ENCODE peak calls at places on chromosome 4, in six cellular contexts. One of them, this sample, is unnamed.

GRCh38 chr4:95627709-95628108 is 78.9 kb upstream of the UNC5C start:
- DNase-seq in stimulated activated CD4-positive, alpha-beta T cell treated with anti-CD3 and anti-CD28 coated beads, Interleukin-12 subunit alpha, Interleukin-12 subunit beta, amount 100 ng/mL, for 24 hours: no peak
- DNase-seq in GM18507: no peak
- DNase-seq in SHP77: no peak
- DNase-seq in SW 1271: no peak
- DNase-seq in dorsolateral prefrontal cortex: no peak
- DNase-seq in this sample: no peak

GRCh38 chr4:39383690-39384089 is 17.5 kb upstream of the RFC1 start:
- DNase-seq in SW 1271: no peak
- DNase-seq in SHP77: no peak
- DNase-seq in stimulated activated CD4-positive, alpha-beta T cell treated with anti-CD3 and anti-CD28 coated beads, Interleukin-12 subunit alpha, Interleukin-12 subunit beta, amount 100 ng/mL, for 24 hours: no peak
- DNase-seq in dorsolateral prefrontal cortex: no peak
- DNase-seq in GM18507: no peak
- DNase-seq in this sample: no peak

GRCh38 chr4:147975325-147975724 is 243.4 kb downstream of the ARHGAP10 start:
- DNase-seq in SW 1271: no peak
- DNase-seq in SHP77: no peak
- DNase-seq in GM18507: no peak
- DNase-seq in stimulated activated CD4-positive, alpha-beta T cell treated with anti-CD3 and anti-CD28 coated beads, Interleukin-12 subunit alpha, Interleukin-12 subunit beta, amount 100 ng/mL, for 24 hours: no peak
- DNase-seq in dorsolateral prefrontal cortex: no peak
- DNase-seq in this sample: peak

GRCh38 chr4:8330821-8331566 is 61.4 kb downstream of the HTRA3 start:
- DNase-seq in stimulated activated CD4-positive, alpha-beta T cell treated with anti-CD3 and anti-CD28 coated beads, Interleukin-12 subunit alpha, Interleukin-12 subunit beta, amount 100 ng/mL, for 24 hours: no peak
- DNase-seq in SHP77: no peak
- DNase-seq in SW 1271: no peak
- DNase-seq in dorsolateral prefrontal cortex: peak
- DNase-seq in GM18507: no peak
- DNase-seq in this sample: peak

GRCh38 chr4:133402616-133403015 is 253.5 kb downstream of the PCDH10 start:
- DNase-seq in stimulated activated CD4-positive, alpha-beta T cell treated with anti-CD3 and anti-CD28 coated beads, Interleukin-12 subunit alpha, Interleukin-12 subunit beta, amount 100 ng/mL, for 24 hours: no peak
- DNase-seq in SW 1271: no peak
- DNase-seq in GM18507: no peak
- DNase-seq in dorsolateral prefrontal cortex: no peak
- DNase-seq in SHP77: no peak
- DNase-seq in this sample: no peak

GRCh38 chr4:5409237-5409636 is 299.1 kb downstream of the EVC2 start:
- DNase-seq in SW 1271: no peak
- DNase-seq in SHP77: no peak
- DNase-seq in GM18507: no peak
- DNase-seq in dorsolateral prefrontal cortex: no peak
- DNase-seq in stimulated activated CD4-positive, alpha-beta T cell treated with anti-CD3 and anti-CD28 coated beads, Interleukin-12 subunit alpha, Interleukin-12 subunit beta, amount 100 ng/mL, for 24 hours: no peak
- DNase-seq in this sample: peak

GRCh38 chr4:41746025-41746439 is 2.5 kb downstream of the PHOX2B start:
- DNase-seq in SHP77: no peak
- DNase-seq in dorsolateral prefrontal cortex: no peak
- DNase-seq in stimulated activated CD4-positive, alpha-beta T cell treated with anti-CD3 and anti-CD28 coated beads, Interleukin-12 subunit alpha, Interleukin-12 subunit beta, amount 100 ng/mL, for 24 hours: no peak
- DNase-seq in SW 1271: no peak
- DNase-seq in GM18507: no peak
- DNase-seq in this sample: no peak

GRCh38 chr4:120557372-120557771 is 365.2 kb downstream of the PRDM5 start:
- DNase-seq in SHP77: no peak
- DNase-seq in SW 1271: no peak
- DNase-seq in dorsolateral prefrontal cortex: no peak
- DNase-seq in GM18507: no peak
- DNase-seq in stimulated activated CD4-positive, alpha-beta T cell treated with anti-CD3 and anti-CD28 coated beads, Interleukin-12 subunit alpha, Interleukin-12 subunit beta, amount 100 ng/mL, for 24 hours: no peak
- DNase-seq in this sample: peak

GRCh38 chr4:186669159-186669720 is 54.4 kb downstream of the FAT1 start:
- DNase-seq in GM18507: no peak
- DNase-seq in SHP77: peak
- DNase-seq in SW 1271: no peak
- DNase-seq in stimulated activated CD4-positive, alpha-beta T cell treated with anti-CD3 and anti-CD28 coated beads, Interleukin-12 subunit alpha, Interleukin-12 subunit beta, amount 100 ng/mL, for 24 hours: no peak
- DNase-seq in dorsolateral prefrontal cortex: no peak
- DNase-seq in this sample: peak

GRCh38 chr4:31617667-31618066 is 897.5 kb downstream of the PCDH7 start:
- DNase-seq in stimulated activated CD4-positive, alpha-beta T cell treated with anti-CD3 and anti-CD28 coated beads, Interleukin-12 subunit alpha, Interleukin-12 subunit beta, amount 100 ng/mL, for 24 hours: no peak
- DNase-seq in SW 1271: no peak
- DNase-seq in GM18507: no peak
- DNase-seq in SHP77: no peak
- DNase-seq in dorsolateral prefrontal cortex: no peak
- DNase-seq in this sample: no peak

GRCh38 chr4:182142146-182143085 is 100.8 kb upstream of the TENM3 start:
- DNase-seq in SHP77: no peak
- DNase-seq in stimulated activated CD4-positive, alpha-beta T cell treated with anti-CD3 and anti-CD28 coated beads, Interleukin-12 subunit alpha, Interleukin-12 subunit beta, amount 100 ng/mL, for 24 hours: no peak
- DNase-seq in dorsolateral prefrontal cortex: no peak
- DNase-seq in GM18507: no peak
- DNase-seq in SW 1271: no peak
- DNase-seq in this sample: no peak

This sample was measured in AG20443.